ENCODE peak calls at places on chromosomes 13 and 19, in seven cellular contexts. One of them, this sample, is unnamed.

GRCh38 chr13:49853535-49853934 is 61.1 kb upstream of the KPNA3 start:
- DNase-seq in body of pancreas: no peak
- DNase-seq in neural progenitor cell: no peak
- DNase-seq in mammary epithelial cell: no peak
- DNase-seq in left ventricle myocardium inferior: no peak
- DNase-seq in ascending aorta: no peak
- DNase-seq in CD8-positive, alpha-beta T cell: no peak
- DNase-seq in this sample: no peak

GRCh38 chr19:18390075-18390909 is 4.3 kb downstream of the GDF15 start:
- DNase-seq in body of pancreas: no peak
- DNase-seq in neural progenitor cell: no peak
- DNase-seq in mammary epithelial cell: no peak
- DNase-seq in left ventricle myocardium inferior: no peak
- DNase-seq in ascending aorta: no peak
- DNase-seq in CD8-positive, alpha-beta T cell: no peak
- DNase-seq in this sample: no peak

GRCh38 chr13:77980592-77980991 is 62.0 kb upstream of the EDNRB start:
- DNase-seq in body of pancreas: no peak
- DNase-seq in neural progenitor cell: peak; percentile 4
- DNase-seq in mammary epithelial cell: peak; percentile 72
- DNase-seq in left ventricle myocardium inferior: no peak
- DNase-seq in ascending aorta: no peak
- DNase-seq in CD8-positive, alpha-beta T cell: no peak
- DNase-seq in this sample: no peak

GRCh38 chr19:7507884-7508283 is 8.0 kb upstream of the ZNF358 start:
- DNase-seq in body of pancreas: peak; percentile 68
- DNase-seq in neural progenitor cell: peak; percentile 73
- DNase-seq in mammary epithelial cell: peak; percentile 76
- DNase-seq in left ventricle myocardium inferior: peak; percentile 55
- DNase-seq in ascending aorta: peak; percentile 60
- DNase-seq in CD8-positive, alpha-beta T cell: no peak
- DNase-seq in this sample: peak; percentile 69

GRCh38 chr13:23984541-23984940 is 87.2 kb upstream of the C1QTNF9B start:
- DNase-seq in body of pancreas: peak; percentile 77
- DNase-seq in neural progenitor cell: no peak
- DNase-seq in mammary epithelial cell: peak; percentile 53
- DNase-seq in left ventricle myocardium inferior: no peak
- DNase-seq in ascending aorta: no peak
- DNase-seq in CD8-positive, alpha-beta T cell: no peak
- DNase-seq in this sample: no peak

GRCh38 chr19:2455481-2456300 is 1.1 kb downstream of the LMNB2 start:
- DNase-seq in body of pancreas: peak; percentile 44
- DNase-seq in neural progenitor cell: peak; percentile 53
- DNase-seq in mammary epithelial cell: peak; percentile 27
- DNase-seq in left ventricle myocardium inferior: peak; percentile 30
- DNase-seq in ascending aorta: no peak
- DNase-seq in CD8-positive, alpha-beta T cell: no peak
- DNase-seq in this sample: no peak

GRCh38 chr13:30409911-30410704 is 12.2 kb upstream of the UBE2L5 start:
- DNase-seq in body of pancreas: no peak
- DNase-seq in neural progenitor cell: no peak
- DNase-seq in mammary epithelial cell: peak; percentile 46
- DNase-seq in left ventricle myocardium inferior: no peak
- DNase-seq in ascending aorta: no peak
- DNase-seq in CD8-positive, alpha-beta T cell: no peak
- DNase-seq in this sample: no peak

GRCh38 chr19:46731584-46731983 is 14.3 kb upstream of the FKRP start:
- DNase-seq in body of pancreas: no peak
- DNase-seq in neural progenitor cell: no peak
- DNase-seq in mammary epithelial cell: peak; percentile 43
- DNase-seq in left ventricle myocardium inferior: no peak
- DNase-seq in ascending aorta: no peak
- DNase-seq in CD8-positive, alpha-beta T cell: no peak
- DNase-seq in this sample: no peak

GRCh38 chr13:34078334-34078999 is 260.5 kb downstream of the RFC3 start:
- DNase-seq in body of pancreas: no peak
- DNase-seq in neural progenitor cell: no peak
- DNase-seq in mammary epithelial cell: no peak
- DNase-seq in left ventricle myocardium inferior: no peak
- DNase-seq in ascending aorta: no peak
- DNase-seq in CD8-positive, alpha-beta T cell: no peak
- DNase-seq in this sample: no peak

GRCh38 chr19:18308051-18308947 is 14.6 kb downstream of the LSM4 start:
- DNase-seq in body of pancreas: no peak
- DNase-seq in neural progenitor cell: no peak
- DNase-seq in mammary epithelial cell: no peak
- DNase-seq in left ventricle myocardium inferior: no peak
- DNase-seq in ascending aorta: no peak
- DNase-seq in CD8-positive, alpha-beta T cell: no peak
- DNase-seq in this sample: no peak

GRCh38 chr19:10315335-10316214 is at the start of gene FDX2:
- DNase-seq in body of pancreas: peak; percentile 93
- DNase-seq in neural progenitor cell: peak; percentile 92
- DNase-seq in mammary epithelial cell: peak; percentile 80
- DNase-seq in left ventricle myocardium inferior: peak; percentile 90
- DNase-seq in ascending aorta: no peak
- DNase-seq in CD8-positive, alpha-beta T cell: peak; percentile 76
- DNase-seq in this sample: peak; percentile 54

GRCh38 chr19:17244618-17245534 is 843 bp downstream of the NR2F6 start:
- DNase-seq in body of pancreas: peak; percentile 68
- DNase-seq in neural progenitor cell: peak; percentile 50
- DNase-seq in mammary epithelial cell: no peak
- DNase-seq in left ventricle myocardium inferior: peak; percentile 51
- DNase-seq in ascending aorta: no peak
- DNase-seq in CD8-positive, alpha-beta T cell: no peak
- DNase-seq in this sample: no peak

GRCh38 chr19:31675187-31675913 is 326.1 kb upstream of the TSHZ3 start:
- DNase-seq in body of pancreas: no peak
- DNase-seq in neural progenitor cell: no peak
- DNase-seq in mammary epithelial cell: peak; percentile 91
- DNase-seq in left ventricle myocardium inferior: no peak
- DNase-seq in ascending aorta: no peak
- DNase-seq in CD8-positive, alpha-beta T cell: no peak
- DNase-seq in this sample: no peak

GRCh38 chr19:18060472-18060871 is 26.3 kb downstream of the IL12RB1 start:
- DNase-seq in body of pancreas: no peak
- DNase-seq in neural progenitor cell: no peak
- DNase-seq in mammary epithelial cell: no peak
- DNase-seq in left ventricle myocardium inferior: no peak
- DNase-seq in ascending aorta: no peak
- DNase-seq in CD8-positive, alpha-beta T cell: no peak
- DNase-seq in this sample: no peak

GRCh38 chr19:37329686-37330085 is 41.2 kb upstream of the ZNF527 start:
- DNase-seq in body of pancreas: no peak
- DNase-seq in neural progenitor cell: peak; percentile 25
- DNase-seq in mammary epithelial cell: no peak
- DNase-seq in left ventricle myocardium inferior: no peak
- DNase-seq in ascending aorta: no peak
- DNase-seq in CD8-positive, alpha-beta T cell: no peak
- DNase-seq in this sample: no peak

GRCh38 chr13:98565726-98566577 is 11.0 kb downstream of the STK24 start:
- DNase-seq in body of pancreas: peak; percentile 49
- DNase-seq in neural progenitor cell: no peak
- DNase-seq in mammary epithelial cell: no peak
- DNase-seq in left ventricle myocardium inferior: peak; percentile 53
- DNase-seq in ascending aorta: no peak
- DNase-seq in CD8-positive, alpha-beta T cell: no peak
- DNase-seq in this sample: no peak

GRCh38 chr13:38366954-38367645 is 17.4 kb downstream of the UFM1 start:
- DNase-seq in body of pancreas: no peak
- DNase-seq in neural progenitor cell: no peak
- DNase-seq in mammary epithelial cell: peak; percentile 74
- DNase-seq in left ventricle myocardium inferior: no peak
- DNase-seq in ascending aorta: no peak
- DNase-seq in CD8-positive, alpha-beta T cell: no peak
- DNase-seq in this sample: no peak

GRCh38 chr19:47416667-47417033 is 2.7 kb downstream of the MEIS3 start:
- DNase-seq in body of pancreas: no peak
- DNase-seq in neural progenitor cell: no peak
- DNase-seq in mammary epithelial cell: no peak
- DNase-seq in left ventricle myocardium inferior: no peak
- DNase-seq in ascending aorta: no peak
- DNase-seq in CD8-positive, alpha-beta T cell: no peak
- DNase-seq in this sample: no peak

GRCh38 chr13:31073859-31074718 is 87.6 kb downstream of the HSPH1 start:
- DNase-seq in body of pancreas: no peak
- DNase-seq in neural progenitor cell: peak; percentile 20
- DNase-seq in mammary epithelial cell: peak; percentile 41
- DNase-seq in left ventricle myocardium inferior: no peak
- DNase-seq in ascending aorta: no peak
- DNase-seq in CD8-positive, alpha-beta T cell: no peak
- DNase-seq in this sample: no peak

GRCh38 chr19:44845286-44845611 is 848 bp upstream of the NECTIN2 start:
- DNase-seq in body of pancreas: no peak
- DNase-seq in neural progenitor cell: no peak
- DNase-seq in mammary epithelial cell: no peak
- DNase-seq in left ventricle myocardium inferior: no peak
- DNase-seq in ascending aorta: no peak
- DNase-seq in CD8-positive, alpha-beta T cell: no peak
- DNase-seq in this sample: peak; percentile 32

DNA sequence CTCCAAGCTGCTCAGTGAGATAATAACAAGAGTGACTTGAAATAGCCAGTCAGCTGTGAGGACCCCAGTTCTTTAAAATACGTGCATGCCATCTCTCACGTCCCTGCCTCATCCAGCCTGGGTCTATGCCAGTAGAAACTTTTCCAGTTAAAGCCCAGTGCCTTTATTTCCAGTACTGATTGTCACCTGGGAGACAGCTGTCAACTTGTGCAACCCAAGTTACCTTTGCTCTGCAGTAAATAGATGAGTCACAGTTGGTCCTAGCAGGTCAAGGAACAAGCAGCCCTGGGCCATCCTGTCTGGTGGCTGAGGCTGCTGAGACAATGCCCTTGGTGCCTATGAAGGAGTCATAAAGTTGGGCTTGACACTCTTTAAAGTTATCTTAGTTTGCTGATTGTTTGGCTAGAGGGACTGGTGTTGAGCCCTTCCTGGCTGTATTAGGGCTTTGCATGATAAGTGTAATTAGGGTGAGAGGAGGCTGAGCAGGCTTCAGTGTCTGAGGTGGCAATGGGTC is 228.7 kb downstream of the LACC1 start:
- DNase-seq in body of pancreas: peak; percentile 46
- DNase-seq in neural progenitor cell: no peak
- DNase-seq in mammary epithelial cell: peak; percentile 43
- DNase-seq in left ventricle myocardium inferior: peak; percentile 32
- DNase-seq in ascending aorta: no peak
- DNase-seq in CD8-positive, alpha-beta T cell: no peak
- DNase-seq in this sample: no peak
- H3K27ac ChIP-seq in body of pancreas: no peak overlapping the region
- H3K27ac ChIP-seq in neural progenitor cell: no peak overlapping the region
- H3K27ac ChIP-seq in mammary epithelial cell: no peak overlapping the region
- H3K27ac ChIP-seq in left ventricle myocardium inferior: peak overlapping the region; percentile 88
- H3K27ac ChIP-seq in ascending aorta: no peak overlapping the region
- H3K27ac ChIP-seq in CD8-positive, alpha-beta T cell: no peak overlapping the region
- H3K27ac ChIP-seq in this sample: no peak overlapping the region

GRCh38 chr19:34253711-34254551 is 423 bp upstream of the GARRE1 start:
- DNase-seq in body of pancreas: no peak
- DNase-seq in neural progenitor cell: peak; percentile 97
- DNase-seq in mammary epithelial cell: no peak
- DNase-seq in left ventricle myocardium inferior: peak; percentile 88
- DNase-seq in ascending aorta: peak; percentile 34
- DNase-seq in CD8-positive, alpha-beta T cell: peak; percentile 68
- DNase-seq in this sample: peak; percentile 16
- TF ChIP-seq CTCF in body of pancreas: no peak
- TF ChIP-seq CTCF in neural progenitor cell: peak; percentile 23
- TF ChIP-seq CTCF in mammary epithelial cell: no peak
- TF ChIP-seq CTCF in left ventricle myocardium inferior: no peak
- TF ChIP-seq CTCF in ascending aorta: no peak
- TF ChIP-seq CTCF in CD8-positive, alpha-beta T cell: no peak
- TF ChIP-seq CTCF in this sample: no peak

GRCh38 chr13:46617885-46618284 is 64.9 kb downstream of the LRCH1 start:
- DNase-seq in body of pancreas: no peak
- DNase-seq in neural progenitor cell: no peak
- DNase-seq in mammary epithelial cell: no peak
- DNase-seq in left ventricle myocardium inferior: no peak
- DNase-seq in ascending aorta: no peak
- DNase-seq in CD8-positive, alpha-beta T cell: no peak
- DNase-seq in this sample: no peak

GRCh38 chr13:46614582-46614981 is 61.6 kb downstream of the LRCH1 start:
- DNase-seq in body of pancreas: no peak
- DNase-seq in neural progenitor cell: no peak
- DNase-seq in mammary epithelial cell: no peak
- DNase-seq in left ventricle myocardium inferior: no peak
- DNase-seq in ascending aorta: no peak
- DNase-seq in CD8-positive, alpha-beta T cell: no peak
- DNase-seq in this sample: no peak

GRCh38 chr13:46620029-46620428 is 67.1 kb downstream of the LRCH1 start:
- DNase-seq in body of pancreas: no peak
- DNase-seq in neural progenitor cell: no peak
- DNase-seq in mammary epithelial cell: no peak
- DNase-seq in left ventricle myocardium inferior: no peak
- DNase-seq in ascending aorta: no peak
- DNase-seq in CD8-positive, alpha-beta T cell: no peak
- DNase-seq in this sample: no peak

GRCh38 chr13:46615888-46616531 is 63.0 kb downstream of the LRCH1 start:
- DNase-seq in body of pancreas: no peak
- DNase-seq in neural progenitor cell: no peak
- DNase-seq in mammary epithelial cell: no peak
- DNase-seq in left ventricle myocardium inferior: no peak
- DNase-seq in ascending aorta: no peak
- DNase-seq in CD8-positive, alpha-beta T cell: no peak
- DNase-seq in this sample: no peak

GRCh38 chr13:46617382-46617781 is 64.4 kb downstream of the LRCH1 start:
- DNase-seq in body of pancreas: no peak
- DNase-seq in neural progenitor cell: no peak
- DNase-seq in mammary epithelial cell: no peak
- DNase-seq in left ventricle myocardium inferior: no peak
- DNase-seq in ascending aorta: no peak
- DNase-seq in CD8-positive, alpha-beta T cell: no peak
- DNase-seq in this sample: no peak
- H3K4me3 ChIP-seq in body of pancreas: no peak overlapping the region
- H3K4me3 ChIP-seq in neural progenitor cell: no peak overlapping the region
- H3K4me3 ChIP-seq in mammary epithelial cell: no peak overlapping the region
- H3K4me3 ChIP-seq in left ventricle myocardium inferior: peak overlapping the region; percentile 0
- H3K4me3 ChIP-seq in ascending aorta: no peak overlapping the region
- H3K4me3 ChIP-seq in CD8-positive, alpha-beta T cell: no peak overlapping the region
- H3K4me3 ChIP-seq in this sample: no peak overlapping the region

GRCh38 chr19:4228765-4229178 is 551 bp upstream of the EBI3 start:
- DNase-seq in body of pancreas: no peak
- DNase-seq in neural progenitor cell: no peak
- DNase-seq in mammary epithelial cell: no peak
- DNase-seq in left ventricle myocardium inferior: no peak
- DNase-seq in ascending aorta: no peak
- DNase-seq in CD8-positive, alpha-beta T cell: no peak
- DNase-seq in this sample: no peak
- H3K27ac ChIP-seq in body of pancreas: no peak overlapping the region
- H3K27ac ChIP-seq in neural progenitor cell: no peak overlapping the region
- H3K27ac ChIP-seq in mammary epithelial cell: no peak overlapping the region
- H3K27ac ChIP-seq in left ventricle myocardium inferior: no peak overlapping the region
- H3K27ac ChIP-seq in ascending aorta: no peak overlapping the region
- H3K27ac ChIP-seq in CD8-positive, alpha-beta T cell: no peak overlapping the region
- H3K27ac ChIP-seq in this sample: no peak overlapping the region

DNA sequence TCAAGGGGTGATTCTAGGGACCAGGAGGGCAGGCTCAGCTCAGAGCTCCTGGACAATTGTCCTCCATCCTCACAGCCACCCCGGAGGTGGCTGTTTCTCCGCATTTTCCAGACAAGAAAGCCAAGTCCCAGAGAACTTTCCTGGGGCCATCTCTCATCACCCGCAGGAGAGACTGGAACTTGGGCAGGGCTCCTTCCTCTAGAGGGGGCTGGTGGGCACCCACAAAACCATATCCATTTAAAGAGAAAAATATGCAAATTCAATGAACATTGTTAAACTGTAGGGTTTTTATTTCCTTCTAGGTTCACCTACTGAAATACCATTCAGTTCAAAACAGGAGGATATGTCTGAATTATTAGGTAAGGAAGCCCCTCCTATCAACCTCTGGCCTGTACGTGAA is 16.6 kb downstream of the SPACA7 start:
- DNase-seq in body of pancreas: no peak
- DNase-seq in neural progenitor cell: no peak
- DNase-seq in mammary epithelial cell: no peak
- DNase-seq in left ventricle myocardium inferior: no peak
- DNase-seq in ascending aorta: no peak
- DNase-seq in CD8-positive, alpha-beta T cell: no peak
- DNase-seq in this sample: no peak
- TF ChIP-seq CTCF in body of pancreas: no peak
- TF ChIP-seq CTCF in neural progenitor cell: peak; percentile 43
- TF ChIP-seq CTCF in mammary epithelial cell: no peak
- TF ChIP-seq CTCF in left ventricle myocardium inferior: no peak
- TF ChIP-seq CTCF in ascending aorta: no peak
- TF ChIP-seq CTCF in CD8-positive, alpha-beta T cell: no peak
- TF ChIP-seq CTCF in this sample: no peak

This sample was measured in thoracic aorta.